ENCODE peak calls at places on chromosomes 13 and 19, in four cellular contexts. Z, I, E and W are unnamed samples.

GRCh38 chr13:60244381-60244780 is 80.7 kb upstream of the DIAPH3 start:
- DNase-seq in I (no peak), Z (no peak), E (no peak), W (no peak)

GRCh38 chr19:49459388-49459787 is 6.4 kb downstream of the ALDH16A1 start:
- DNase-seq in E (no peak), I (no peak), Z (no peak), W (no peak)

GRCh38 chr13:45367358-45367757 is 26.4 kb upstream of the TPT1 start:
- DNase-seq in I (peak; percentile 92), E (peak; percentile 86), Z (peak; percentile 57), W (peak; percentile 81)

GRCh38 chr19:53520163-53520546 is 17.8 kb upstream of the ZNF331 start:
- DNase-seq in I (no peak), Z (no peak), E (no peak), W (no peak)

GRCh38 chr13:109704771-109705628 is 81.4 kb downstream of the IRS2 start:
- DNase-seq in Z (no peak), I (no peak), E (no peak), W (no peak)

GRCh38 chr13:66195238-66195637 is 1034.9 kb downstream of the PCDH9 start:
- DNase-seq in E (no peak), Z (no peak), I (no peak), W (no peak)

GRCh38 chr19:36528921-36529518 is 949 bp upstream of the ZNF260 start:
- DNase-seq in E (no peak), Z (peak; percentile 14), I (no peak), W (no peak)

GRCh38 chr19:5281588-5281987 is 59.0 kb downstream of the PTPRS start:
- DNase-seq in E (no peak), Z (no peak), I (no peak), W (no peak)

GRCh38 chr19:34017024-34017423 is 155.3 kb upstream of the LSM14A start:
- DNase-seq in Z (no peak), I (no peak), E (no peak), W (no peak)

GRCh38 chr13:78376033-78376432 is 227.3 kb downstream of the POU4F1 start:
- DNase-seq in I (no peak), E (no peak), Z (no peak), W (no peak)

GRCh38 chr13:39051157-39051556 is 12.9 kb downstream of the NHLRC3 start:
- DNase-seq in Z (peak; percentile 80), E (peak; percentile 30), I (peak; percentile 24), W (no peak)

GRCh38 chr13:112714366-112714765 is 24.5 kb downstream of the ATP11A start:
- DNase-seq in E (no peak), I (no peak), Z (no peak), W (no peak)

GRCh38 chr19:35959040-35959967 is 23.1 kb downstream of the LRFN3 start:
- DNase-seq in I (no peak), Z (peak; percentile 60), E (no peak), W (no peak)

GRCh38 chr13:57624565-57625435 is 6.7 kb upstream of the PCDH17 start:
- DNase-seq in Z (peak; percentile 87), E (no peak), I (peak; percentile 49), W (peak; percentile 32)

GRCh38 chr13:76677047-76677446 is 209.2 kb downstream of the KCTD12 start:
- DNase-seq in Z (no peak), E (peak; percentile 41), I (peak; percentile 56), W (no peak)

GRCh38 chr13:80376554-80376953 is 35.6 kb upstream of the SPRY2 start:
- DNase-seq in I (no peak), E (no peak), Z (no peak), W (no peak)

GRCh38 chr13:60679928-60680693 is 283.1 kb downstream of the TDRD3 start:
- DNase-seq in Z (peak; percentile 75), I (no peak), E (no peak), W (no peak)

GRCh38 chr13:25923217-25924085 is 128.4 kb downstream of the SHISA2 start:
- DNase-seq in Z (no peak), E (no peak), I (no peak), W (no peak)

GRCh38 chr13:78046349-78046748 is 127.7 kb upstream of the EDNRB start:
- DNase-seq in Z (no peak), I (no peak), E (no peak), W (no peak)

GRCh38 chr19:12833747-12834417 is 497 bp downstream of the RTBDN start:
- DNase-seq in Z (peak; percentile 75), E (no peak), I (no peak), W (no peak)

GRCh38 chr13:38856065-38856464 is 134.6 kb downstream of the STOML3 start:
- DNase-seq in Z (no peak), I (no peak), E (no peak), W (no peak)

GRCh38 chr19:8935460-8935859 is 74.7 kb downstream of the MUC16 start:
- DNase-seq in Z (no peak), I (peak; percentile 2), E (no peak), W (no peak)

GRCh38 chr19:9295411-9295849 is 14.2 kb downstream of the ZNF699 start:
- DNase-seq in Z (no peak), E (no peak), I (peak; percentile 14), W (no peak)

GRCh38 chr19:14536926-14537692 is 7.7 kb downstream of the TECR start:
- DNase-seq in Z (peak; percentile 75), E (no peak), I (no peak), W (no peak)

GRCh38 chr13:40340368-40341085 is 325.9 kb downstream of the FOXO1 start:
- DNase-seq in I (peak; percentile 28), E (no peak), Z (no peak), W (no peak)

GRCh38 chr13:113291997-113292862 is 4.8 kb upstream of the LAMP1 start:
- DNase-seq in Z (peak; percentile 25), I (no peak), E (no peak), W (no peak)

GRCh38 chr19:4338441-4339350 is at the start of gene STAP2:
- DNase-seq in E (no peak), I (no peak), Z (no peak), W (peak; percentile 47)

GRCh38 chr19:56765107-56765506 is 75.4 kb downstream of the PEG3 start:
- DNase-seq in E (no peak), I (no peak), Z (peak; percentile 81), W (no peak)

GRCh38 chr13:50322006-50322405 is 306.8 kb downstream of the KCNRG start:
- DNase-seq in E (no peak), Z (no peak), I (no peak), W (no peak)

GRCh38 chr13:33033361-33033812 is 17.2 kb downstream of the KL start:
- DNase-seq in I (no peak), E (no peak), Z (peak; percentile 33), W (no peak)

GRCh38 chr19:6069268-6069771 is 41.0 kb downstream of the RFX2 start:
- DNase-seq in I (no peak), E (no peak), Z (no peak), W (no peak)

GRCh38 chr19:54478677-54479266 is 5.7 kb upstream of the CDC42EP5 start:
- DNase-seq in I (peak; percentile 17), Z (peak; percentile 77), E (no peak), W (no peak)

GRCh38 chr19:804419-805160 is 7.3 kb downstream of the PTBP1 start:
- DNase-seq in E (no peak), Z (no peak), I (no peak), W (no peak)

GRCh38 chr13:43448605-43449004 is 338.2 kb downstream of the ENOX1 start:
- DNase-seq in E (no peak), I (peak; percentile 4), Z (no peak), W (no peak)

GRCh38 chr13:43005460-43006236 is 13.6 kb upstream of the EPSTI1 start:
- DNase-seq in I (peak; percentile 58), E (peak; percentile 63), Z (peak; percentile 32), W (no peak)

GRCh38 chr19:34308381-34309367 is 54.3 kb downstream of the GARRE1 start:
- DNase-seq in Z (peak; percentile 20), I (peak; percentile 29), E (no peak), W (no peak)

GRCh38 chr19:6556480-6556879 is 25.7 kb downstream of the TNFSF9 start:
- DNase-seq in Z (no peak), I (peak; percentile 56), E (no peak), W (no peak)

GRCh38 chr19:34149873-34150272 is 22.4 kb upstream of the LSM14A start:
- DNase-seq in I (no peak), Z (no peak), E (no peak), W (no peak)

GRCh38 chr13:36214163-36214921 is at the start of gene SOHLH2:
- DNase-seq in E (no peak), I (no peak), Z (no peak), W (no peak)

GRCh38 chr13:36217456-36217855 is 3.1 kb upstream of the SOHLH2 start:
- DNase-seq in Z (no peak), I (no peak), E (no peak), W (no peak)

GRCh38 chr13:36207672-36208071 is 6.7 kb downstream of the SOHLH2 start:
- DNase-seq in E (no peak), I (no peak), Z (no peak), W (no peak)

GRCh38 chr13:36212789-36213188 is 1.6 kb downstream of the SOHLH2 start:
- DNase-seq in E (no peak), Z (peak; percentile 45), I (no peak), W (no peak)

GRCh38 chr13:36211567-36211966 is 2.8 kb downstream of the SOHLH2 start:
- DNase-seq in E (no peak), Z (peak; percentile 45), I (no peak), W (no peak)
- TF ChIP-seq CTCF in E (no peak), Z (no peak), I (no peak), W (no peak)

GRCh38 chr19:18895828-18896341 is at the start of gene CERS1:
- DNase-seq in Z (peak; percentile 57), I (no peak), E (no peak), W (no peak)
- H3K4me3 ChIP-seq in Z (peak within 1 kb of the TSS; percentile 60), I (peak within 1 kb of the TSS; percentile 52), E (peak within 1 kb of the TSS; percentile 60), W (peak within 1 kb of the TSS; percentile 43)

GRCh38 chr19:18322318-18322758 is 538 bp downstream of the LSM4 start:
- DNase-seq in E (peak; percentile 49), Z (peak; percentile 54), I (peak; percentile 60), W (no peak)
- TF ChIP-seq CTCF in E (peak; percentile 54), Z (peak; percentile 19), I (peak; percentile 14), W (peak; percentile 45)

GRCh38 chr19:41945135-41945766 is 13.9 kb downstream of the RABAC1 start:
- DNase-seq in Z (no peak), E (no peak), I (no peak), W (no peak)
- H3K4me3 ChIP-seq in Z (no peak overlapping the region), E (no peak overlapping the region), I (no peak overlapping the region), W (no peak overlapping the region)

DNA sequence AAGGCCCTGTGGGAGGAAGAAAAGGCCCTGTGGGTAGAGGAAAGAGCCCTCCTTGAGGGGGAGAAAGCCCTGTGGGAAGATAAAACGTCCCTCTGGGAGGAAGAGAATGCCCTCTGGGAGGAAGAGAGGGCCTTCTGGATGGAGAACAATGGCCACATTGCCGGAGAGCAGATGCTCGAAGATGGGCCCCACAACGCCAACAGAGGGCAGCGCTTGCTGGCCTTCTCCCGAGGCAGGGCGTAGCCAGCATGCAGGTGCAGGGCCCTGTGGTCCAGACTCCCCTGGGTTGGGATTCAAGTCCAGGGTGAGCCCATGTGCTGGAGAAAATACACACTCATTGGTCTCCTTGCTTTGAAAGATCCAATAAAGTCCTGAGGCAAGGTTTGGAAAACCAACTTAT is 4.1 kb downstream of the CCDC70 start:
- DNase-seq in Z (no peak), I (no peak), E (no peak), W (no peak)
- TF ChIP-seq CTCF in Z (no peak), I (no peak), E (no peak), W (no peak)

GRCh38 chr19:47720669-47721068 is 7.4 kb downstream of the EHD2 start:
- DNase-seq in I (no peak), Z (no peak), E (no peak), W (no peak)
- H3K4me3 ChIP-seq in I (no peak overlapping the region), Z (no peak overlapping the region), E (no peak overlapping the region), W (no peak overlapping the region)

GRCh38 chr19:15782211-15782610 is 5.2 kb upstream of the OR10H5 start:
- DNase-seq in Z (no peak), I (no peak), E (no peak), W (no peak)
- TF ChIP-seq CTCF in Z (no peak), I (no peak), E (no peak), W (no peak)